ENCODE peak calls at places on chromosomes 3 and 15, in six cellular contexts. R is mesendoderm, O is IMR-90, S is H9, E is H1, G is mesenchymal stem cell. C is an unnamed sample.

GRCh38 chr15:20106026-20106425 is 435.6 kb downstream of the GOLGA6L6 start:
- DNase-seq in R (peak; percentile 0), O (no peak), S (peak; percentile 27), E (no peak), G (no peak), C (no peak)

GRCh38 chr3:115554496-115554826 is 68.8 kb upstream of the GAP43 start:
- DNase-seq in R (no peak), O (no peak), S (no peak), E (peak; percentile 10), G (no peak), C (no peak)

GRCh38 chr15:53811530-53811929 is 52.1 kb upstream of the WDR72 start:
- DNase-seq in R (peak; percentile 63), O (no peak), S (no peak), E (no peak), G (no peak), C (no peak)

GRCh38 chr3:164303894-164304293 is 774.4 kb downstream of the SI start:
- DNase-seq in R (no peak), O (no peak), S (no peak), E (no peak), G (no peak), C (no peak)

GRCh38 chr3:125202197-125202596 is 10.4 kb downstream of the SLC12A8 start:
- DNase-seq in R (peak; percentile 71), O (peak; percentile 25), S (no peak), E (no peak), G (no peak), C (no peak)

GRCh38 chr3:14451844-14452533 is 49.6 kb downstream of the SLC6A6 start:
- DNase-seq in R (peak; percentile 42), O (peak; percentile 98), S (no peak), E (no peak), G (peak; percentile 96), C (no peak)

GRCh38 chr15:81293728-81294500 is 30.0 kb downstream of the STARD5 start:
- DNase-seq in R (no peak), O (no peak), S (no peak), E (no peak), G (no peak), C (no peak)

GRCh38 chr15:78763796-78764241 is 47.4 kb downstream of the ADAMTS7 start:
- DNase-seq in R (no peak), O (no peak), S (no peak), E (no peak), G (no peak), C (no peak)

GRCh38 chr3:136817448-136817847 is 1.5 kb upstream of the SLC35G2 start:
- DNase-seq in R (no peak), O (peak; percentile 47), S (no peak), E (no peak), G (peak; percentile 80), C (no peak)

GRCh38 chr3:39990532-39990931 is 181.1 kb downstream of the MYRIP start:
- DNase-seq in R (peak; percentile 80), O (peak; percentile 3), S (peak; percentile 32), E (no peak), G (peak; percentile 30), C (peak; percentile 17)

GRCh38 chr3:36868614-36869436 is 76.0 kb downstream of the TRANK1 start:
- DNase-seq in R (peak; percentile 97), O (peak; percentile 63), S (peak; percentile 71), E (peak; percentile 23), G (peak; percentile 71), C (peak; percentile 75)

GRCh38 chr3:185729335-185729715 is 95.5 kb downstream of the IGF2BP2 start:
- DNase-seq in R (no peak), O (peak; percentile 88), S (no peak), E (no peak), G (peak; percentile 76), C (no peak)

GRCh38 chr3:72338082-72338941 is 509.9 kb downstream of the SHQ1 start:
- DNase-seq in R (no peak), O (peak; percentile 55), S (no peak), E (no peak), G (peak; percentile 50), C (no peak)

GRCh38 chr3:87957575-87957974 is 101.2 kb downstream of the CGGBP1 start:
- DNase-seq in R (no peak), O (no peak), S (no peak), E (no peak), G (no peak), C (no peak)

GRCh38 chr3:77232557-77232956 is 192.7 kb downstream of the ROBO2 start:
- DNase-seq in R (no peak), O (no peak), S (no peak), E (no peak), G (no peak), C (no peak)

GRCh38 chr3:196227629-196228493 is 11.5 kb downstream of the SLC51A start:
- DNase-seq in R (peak; percentile 18), O (no peak), S (no peak), E (no peak), G (no peak), C (no peak)

GRCh38 chr3:14525685-14526631 is 14.2 kb downstream of the GRIP2 start:
- DNase-seq in R (peak; percentile 82), O (peak; percentile 53), S (no peak), E (no peak), G (peak; percentile 88), C (no peak)

GRCh38 chr15:73628102-73628501 is 5.1 kb downstream of the NPTN start:
- DNase-seq in R (no peak), O (no peak), S (no peak), E (no peak), G (no peak), C (no peak)
- H2BK15ac ChIP-seq in R (no peak overlapping the region), O (no peak overlapping the region), S (no peak overlapping the region), E (no peak overlapping the region), G (no peak overlapping the region), C (no peak overlapping the region)

GRCh38 chr3:43760951-43761350 is 70.2 kb downstream of the ABHD5 start:
- DNase-seq in R (no peak), O (no peak), S (no peak), E (no peak), G (no peak), C (no peak)
- H2BK15ac ChIP-seq in R (no peak overlapping the region), O (peak overlapping the region; percentile 55), S (no peak overlapping the region), E (no peak overlapping the region), G (no peak overlapping the region), C (no peak overlapping the region)

DNA sequence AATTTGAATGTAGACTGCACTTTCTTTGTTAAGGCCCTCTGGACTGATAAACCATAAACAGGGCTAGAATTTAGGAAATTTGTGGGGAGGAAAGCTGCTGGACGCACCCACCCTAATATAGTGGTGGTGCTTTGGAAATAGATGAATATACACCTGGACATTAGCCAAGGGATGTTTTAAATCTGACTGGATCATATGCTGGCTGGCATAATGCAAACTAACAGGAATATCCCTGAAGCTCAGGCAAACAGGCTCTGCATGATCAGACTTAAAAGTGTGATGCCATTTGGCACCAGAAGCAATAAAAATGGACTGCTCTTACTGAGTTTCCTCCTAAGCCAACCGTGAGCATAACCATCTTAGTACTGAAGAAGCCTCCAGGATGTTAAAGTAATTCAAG is 465.8 kb upstream of the ROBO1 start:
- DNase-seq in R (no peak), O (peak; percentile 2), S (no peak), E (no peak), G (no peak), C (no peak)
- H2BK15ac ChIP-seq in R (no peak overlapping the region), O (no peak overlapping the region), S (no peak overlapping the region), E (no peak overlapping the region), G (no peak overlapping the region), C (no peak overlapping the region)

GRCh38 chr3:184715943-184716651 is 4.2 kb upstream of the MAGEF1 start:
- DNase-seq in R (no peak), O (peak; percentile 22), S (no peak), E (no peak), G (no peak), C (no peak)
- H2BK15ac ChIP-seq in R (no peak overlapping the region), O (peak overlapping the region; percentile 68), S (no peak overlapping the region), E (no peak overlapping the region), G (peak overlapping the region; percentile 95), C (no peak overlapping the region)

GRCh38 chr3:184164648-184165330 is 9.6 kb downstream of the DVL3 start:
- DNase-seq in R (no peak), O (no peak), S (no peak), E (no peak), G (no peak), C (no peak)
- H2BK15ac ChIP-seq in R (no peak overlapping the region), O (no peak overlapping the region), S (no peak overlapping the region), E (no peak overlapping the region), G (no peak overlapping the region), C (no peak overlapping the region)

GRCh38 chr3:184687363-184688049 is 24.4 kb downstream of the MAGEF1 start:
- DNase-seq in R (no peak), O (no peak), S (no peak), E (no peak), G (no peak), C (no peak)
- H2BK15ac ChIP-seq in R (no peak overlapping the region), O (peak overlapping the region; percentile 47), S (no peak overlapping the region), E (no peak overlapping the region), G (no peak overlapping the region), C (no peak overlapping the region)

DNA sequence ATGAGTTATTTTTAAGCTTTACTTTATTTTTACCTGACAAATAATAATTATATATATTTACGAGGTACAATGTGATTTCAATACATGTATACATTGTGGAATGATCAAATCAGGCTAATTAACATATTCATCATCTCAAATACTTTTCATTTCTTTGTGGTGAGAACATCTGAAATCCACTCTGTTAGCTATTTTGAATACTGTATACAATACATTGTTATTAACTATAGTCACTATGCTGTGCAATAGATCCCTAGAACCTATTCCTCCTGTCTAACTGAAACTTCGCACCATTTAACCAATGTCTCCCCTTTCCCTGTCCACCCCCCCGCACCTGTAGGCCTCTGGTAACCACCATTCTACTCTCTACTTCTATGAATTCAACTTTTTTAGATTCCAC is 7.9 kb upstream of the SPPL2A start:
- DNase-seq in R (no peak), O (peak; percentile 33), S (no peak), E (no peak), G (no peak), C (no peak)
- H2BK15ac ChIP-seq in R (no peak overlapping the region), O (no peak overlapping the region), S (no peak overlapping the region), E (no peak overlapping the region), G (no peak overlapping the region), C (no peak overlapping the region)

C was measured in neuronal stem cell.